ENCODE peak calls at places on chromosome 16, in eight cellular contexts. One of them, this sample, is unnamed. For H3K27me3 and H3K4me1, the result is how much of the 10 kb centered on the place peaks cover.

GRCh38 chr16:71441348-71441781 is 489 bp downstream of the TLE7 start:
- DNase-seq in H9: peak
- DNase-seq in A673: peak
- DNase-seq in left lung: no peak
- DNase-seq in mesendoderm: peak
- DNase-seq in GM23338: peak
- DNase-seq in psoas muscle: no peak
- DNase-seq in uterus: no peak
- DNase-seq in this sample: peak

GRCh38 chr16:47004652-47005051 is 31.2 kb upstream of the DNAJA2 start:
- DNase-seq in H9: no peak
- DNase-seq in A673: no peak
- DNase-seq in left lung: no peak
- DNase-seq in mesendoderm: no peak
- DNase-seq in GM23338: no peak
- DNase-seq in psoas muscle: no peak
- DNase-seq in uterus: no peak
- DNase-seq in this sample: no peak

GRCh38 chr16:4285167-4285566 is 12.3 kb upstream of the TFAP4 start:
- DNase-seq in H9: no peak
- DNase-seq in A673: no peak
- DNase-seq in left lung: no peak
- DNase-seq in mesendoderm: no peak
- DNase-seq in GM23338: no peak
- DNase-seq in psoas muscle: no peak
- DNase-seq in uterus: no peak
- DNase-seq in this sample: no peak

GRCh38 chr16:50491516-50491915 is 56.7 kb upstream of the NKD1 start:
- DNase-seq in H9: no peak
- DNase-seq in A673: no peak
- DNase-seq in left lung: no peak
- DNase-seq in mesendoderm: no peak
- DNase-seq in GM23338: no peak
- DNase-seq in psoas muscle: no peak
- DNase-seq in uterus: no peak
- DNase-seq in this sample: no peak

GRCh38 chr16:16956376-16956775 is 514.4 kb downstream of the XYLT1 start:
- DNase-seq in H9: no peak
- DNase-seq in A673: no peak
- DNase-seq in left lung: no peak
- DNase-seq in mesendoderm: no peak
- DNase-seq in GM23338: no peak
- DNase-seq in psoas muscle: no peak
- DNase-seq in uterus: no peak
- DNase-seq in this sample: no peak

GRCh38 chr16:1556254-1556653 is 22.8 kb downstream of the TMEM204 start:
- DNase-seq in H9: no peak
- DNase-seq in A673: no peak
- DNase-seq in left lung: no peak
- DNase-seq in mesendoderm: no peak
- DNase-seq in GM23338: no peak
- DNase-seq in psoas muscle: peak
- DNase-seq in uterus: no peak
- DNase-seq in this sample: no peak

GRCh38 chr16:51816929-51817328 is 665.9 kb upstream of the SALL1 start:
- DNase-seq in H9: no peak
- DNase-seq in A673: no peak
- DNase-seq in left lung: no peak
- DNase-seq in mesendoderm: no peak
- DNase-seq in GM23338: no peak
- DNase-seq in psoas muscle: no peak
- DNase-seq in uterus: no peak
- DNase-seq in this sample: no peak

GRCh38 chr16:21279501-21279900 is 1.4 kb upstream of the CRYM start:
- DNase-seq in H9: no peak
- DNase-seq in A673: no peak
- DNase-seq in left lung: no peak
- DNase-seq in mesendoderm: no peak
- DNase-seq in GM23338: no peak
- DNase-seq in psoas muscle: no peak
- DNase-seq in uterus: no peak
- DNase-seq in this sample: no peak

GRCh38 chr16:80591071-80591935 is 50.5 kb downstream of the DYNLRB2 start:
- DNase-seq in H9: no peak
- DNase-seq in A673: no peak
- DNase-seq in left lung: no peak
- DNase-seq in mesendoderm: no peak
- DNase-seq in GM23338: no peak
- DNase-seq in psoas muscle: no peak
- DNase-seq in uterus: no peak
- DNase-seq in this sample: no peak

GRCh38 chr16:14409563-14409962 is 220.5 kb downstream of the PARN start:
- DNase-seq in H9: no peak
- DNase-seq in A673: no peak
- DNase-seq in left lung: peak
- DNase-seq in mesendoderm: no peak
- DNase-seq in GM23338: no peak
- DNase-seq in psoas muscle: peak
- DNase-seq in uterus: peak
- DNase-seq in this sample: peak

GRCh38 chr16:19601083-19601976 is 45.8 kb downstream of the VPS35L start:
- DNase-seq in H9: no peak
- DNase-seq in A673: peak
- DNase-seq in left lung: no peak
- DNase-seq in mesendoderm: peak
- DNase-seq in GM23338: peak
- DNase-seq in psoas muscle: no peak
- DNase-seq in uterus: peak
- DNase-seq in this sample: no peak

GRCh38 chr16:3960049-3960809 is 79.7 kb upstream of the CREBBP start:
- DNase-seq in H9: no peak
- DNase-seq in A673: peak
- DNase-seq in left lung: no peak
- DNase-seq in mesendoderm: no peak
- DNase-seq in GM23338: no peak
- DNase-seq in psoas muscle: no peak
- DNase-seq in uterus: no peak
- DNase-seq in this sample: no peak

GRCh38 chr16:59540621-59541020 is 806.5 kb upstream of the GOT2 start:
- DNase-seq in H9: no peak
- DNase-seq in A673: no peak
- DNase-seq in left lung: no peak
- DNase-seq in mesendoderm: no peak
- DNase-seq in GM23338: no peak
- DNase-seq in psoas muscle: no peak
- DNase-seq in uterus: no peak
- DNase-seq in this sample: no peak

GRCh38 chr16:89349947-89350633 is 132.6 kb downstream of the ZNF778 start:
- DNase-seq in H9: no peak
- DNase-seq in A673: no peak
- DNase-seq in left lung: no peak
- DNase-seq in mesendoderm: no peak
- DNase-seq in GM23338: no peak
- DNase-seq in psoas muscle: no peak
- DNase-seq in uterus: no peak
- DNase-seq in this sample: no peak

GRCh38 chr16:1433756-1434155 is 2.9 kb downstream of the PERCC1 start:
- DNase-seq in H9: no peak
- DNase-seq in A673: no peak
- DNase-seq in left lung: no peak
- DNase-seq in mesendoderm: no peak
- DNase-seq in GM23338: no peak
- DNase-seq in psoas muscle: no peak
- DNase-seq in uterus: no peak
- DNase-seq in this sample: no peak

GRCh38 chr16:2756288-2757015 is 4.0 kb downstream of the SRRM2 start:
- DNase-seq in H9: no peak
- DNase-seq in A673: no peak
- DNase-seq in left lung: no peak
- DNase-seq in mesendoderm: no peak
- DNase-seq in GM23338: no peak
- DNase-seq in psoas muscle: no peak
- DNase-seq in uterus: no peak
- DNase-seq in this sample: no peak

GRCh38 chr16:87587636-87588035 is 14.7 kb upstream of the JPH3 start:
- DNase-seq in H9: no peak
- DNase-seq in A673: no peak
- DNase-seq in left lung: no peak
- DNase-seq in mesendoderm: no peak
- DNase-seq in GM23338: no peak
- DNase-seq in psoas muscle: no peak
- DNase-seq in uterus: no peak
- DNase-seq in this sample: no peak

DNA sequence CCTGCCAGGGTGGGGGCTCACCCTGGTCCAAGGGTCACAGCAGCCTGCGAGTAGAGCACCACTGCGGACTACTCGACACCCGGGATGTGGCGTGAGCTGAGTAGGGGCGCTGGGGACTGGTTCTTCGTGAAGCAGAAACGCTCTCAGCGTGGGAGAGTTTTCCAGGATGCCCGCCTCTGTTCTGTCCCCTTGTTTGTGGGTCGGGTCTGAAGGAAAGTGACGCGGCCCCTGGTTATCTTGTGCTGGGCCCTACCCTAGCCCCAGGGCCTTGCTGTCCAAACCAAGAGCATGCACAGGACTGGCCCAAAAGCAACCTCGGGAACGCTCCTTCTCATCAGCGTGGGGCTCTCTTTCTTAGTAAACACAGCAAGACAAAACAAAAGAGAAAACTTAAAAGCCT is 303.3 kb downstream of the IRF8 start:
- DNase-seq in H9: no peak
- DNase-seq in A673: no peak
- DNase-seq in left lung: no peak
- DNase-seq in mesendoderm: no peak
- DNase-seq in GM23338: no peak
- DNase-seq in psoas muscle: no peak
- DNase-seq in uterus: no peak
- DNase-seq in this sample: no peak
- H3K27me3 ChIP-seq in H9: under half
- H3K27me3 ChIP-seq in A673: half or more
- H3K27me3 ChIP-seq in left lung: half or more
- H3K27me3 ChIP-seq in mesendoderm: under half
- H3K27me3 ChIP-seq in GM23338: under half
- H3K27me3 ChIP-seq in psoas muscle: under half
- H3K27me3 ChIP-seq in uterus: under half
- H3K27me3 ChIP-seq in this sample: under half

GRCh38 chr16:57704011-57704904 is 9.7 kb downstream of the DRC7 start:
- DNase-seq in H9: no peak
- DNase-seq in A673: no peak
- DNase-seq in left lung: no peak
- DNase-seq in mesendoderm: no peak
- DNase-seq in GM23338: no peak
- DNase-seq in psoas muscle: no peak
- DNase-seq in uterus: no peak
- DNase-seq in this sample: no peak

GRCh38 chr16:57703416-57704010 is 8.9 kb downstream of the DRC7 start:
- DNase-seq in H9: no peak
- DNase-seq in A673: no peak
- DNase-seq in left lung: no peak
- DNase-seq in mesendoderm: no peak
- DNase-seq in GM23338: no peak
- DNase-seq in psoas muscle: no peak
- DNase-seq in uterus: no peak
- DNase-seq in this sample: no peak

GRCh38 chr16:57707331-57707730 is 12.7 kb downstream of the DRC7 start:
- DNase-seq in H9: no peak
- DNase-seq in A673: no peak
- DNase-seq in left lung: no peak
- DNase-seq in mesendoderm: no peak
- DNase-seq in GM23338: no peak
- DNase-seq in psoas muscle: no peak
- DNase-seq in uterus: no peak
- DNase-seq in this sample: no peak

GRCh38 chr16:57706717-57707116 is 12.1 kb downstream of the DRC7 start:
- DNase-seq in H9: no peak
- DNase-seq in A673: no peak
- DNase-seq in left lung: no peak
- DNase-seq in mesendoderm: no peak
- DNase-seq in GM23338: no peak
- DNase-seq in psoas muscle: no peak
- DNase-seq in uterus: no peak
- DNase-seq in this sample: no peak

DNA sequence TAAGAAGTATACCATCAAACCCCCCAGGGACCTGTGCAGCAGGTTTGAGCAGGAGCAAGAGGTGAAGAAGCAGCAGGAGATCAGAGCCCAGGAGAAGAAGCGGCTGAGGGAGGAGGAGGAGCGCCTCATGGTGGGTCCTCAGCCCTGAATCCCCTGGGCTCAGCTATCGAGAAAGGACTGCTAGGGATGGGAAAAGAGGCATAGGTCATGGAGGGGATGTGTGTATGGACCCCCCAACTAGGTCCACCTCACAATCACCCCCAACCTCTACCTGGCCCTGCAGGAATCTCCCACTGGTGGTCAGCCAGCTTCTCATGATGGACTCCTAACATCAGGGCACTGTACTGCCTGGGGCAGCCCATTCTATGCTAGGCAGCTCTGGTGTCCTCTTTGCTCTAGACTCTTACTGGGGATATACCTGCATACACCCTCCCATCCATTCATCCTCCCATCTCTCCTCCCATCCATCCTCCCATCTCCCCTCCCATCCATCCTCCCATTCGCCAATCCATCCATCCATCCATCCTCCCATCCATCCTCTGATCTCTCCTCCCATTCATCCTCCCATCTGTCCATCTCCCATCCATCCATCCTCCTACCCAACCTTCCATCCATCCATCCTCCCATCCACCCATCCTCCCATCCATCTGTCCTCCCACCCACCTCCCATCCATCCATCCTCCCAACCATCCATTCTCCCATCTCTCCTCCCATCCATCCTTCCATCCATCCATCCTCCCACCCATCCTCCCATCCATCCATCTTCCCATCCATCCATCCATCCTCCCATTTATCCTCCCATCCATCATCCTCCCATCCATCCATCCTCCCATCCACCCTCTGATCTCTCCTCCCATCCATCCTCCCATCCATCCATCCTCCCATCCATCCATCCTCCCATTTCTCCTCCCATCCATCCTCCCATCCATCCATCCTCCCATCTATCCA is 10.6 kb downstream of the DRC7 start:
- DNase-seq in H9: no peak
- DNase-seq in A673: no peak
- DNase-seq in left lung: no peak
- DNase-seq in mesendoderm: no peak
- DNase-seq in GM23338: no peak
- DNase-seq in psoas muscle: no peak
- DNase-seq in uterus: no peak
- DNase-seq in this sample: no peak
- H3K27ac ChIP-seq in H9: no peak
- H3K27ac ChIP-seq in A673: no peak
- H3K27ac ChIP-seq in left lung: no peak
- H3K27ac ChIP-seq in mesendoderm: no peak
- H3K27ac ChIP-seq in GM23338: no peak
- H3K27ac ChIP-seq in psoas muscle: no peak
- H3K27ac ChIP-seq in uterus: no peak
- H3K27ac ChIP-seq in this sample: no peak

GRCh38 chr16:68259007-68259406 is 5.3 kb upstream of the SLC7A6 start:
- DNase-seq in H9: no peak
- DNase-seq in A673: no peak
- DNase-seq in left lung: no peak
- DNase-seq in mesendoderm: no peak
- DNase-seq in GM23338: no peak
- DNase-seq in psoas muscle: no peak
- DNase-seq in uterus: no peak
- DNase-seq in this sample: no peak
- H3K4me1 ChIP-seq in H9: under half
- H3K4me1 ChIP-seq in A673: under half
- H3K4me1 ChIP-seq in left lung: under half
- H3K4me1 ChIP-seq in mesendoderm: under half
- H3K4me1 ChIP-seq in GM23338: under half
- H3K4me1 ChIP-seq in psoas muscle: half or more
- H3K4me1 ChIP-seq in uterus: under half
- H3K4me1 ChIP-seq in this sample: under half

GRCh38 chr16:54284931-54285413 is 1.6 kb downstream of the IRX3 start:
- DNase-seq in H9: peak
- DNase-seq in A673: peak
- DNase-seq in left lung: no peak
- DNase-seq in mesendoderm: peak
- DNase-seq in GM23338: peak
- DNase-seq in psoas muscle: no peak
- DNase-seq in uterus: no peak
- DNase-seq in this sample: peak
- H3K27me3 ChIP-seq in H9: half or more
- H3K27me3 ChIP-seq in A673: under half
- H3K27me3 ChIP-seq in left lung: half or more
- H3K27me3 ChIP-seq in mesendoderm: under half
- H3K27me3 ChIP-seq in GM23338: half or more
- H3K27me3 ChIP-seq in psoas muscle: under half
- H3K27me3 ChIP-seq in uterus: under half
- H3K27me3 ChIP-seq in this sample: under half

This sample was measured in right cardiac atrium.